ENCODE peak calls at places on chromosomes 11 and 22, in seven cellular contexts. Q is CD4-positive, alpha-beta T cell; O is left ventricle myocardium inferior; E is NCI-H510A treated with DMSO at 0.1 percent for 48 hours; T is Calu3; G is amniotic stem cell; S is EH. I is an unnamed sample.

GRCh38 chr11:820655-821512 is 2.2 kb downstream of the PNPLA2 start:
- DNase-seq in Q (no peak), O (peak), E (no peak), T (peak), G (peak), S (peak), I (no peak)

GRCh38 chr11:89381094-89381493 is 110.1 kb downstream of the NOX4 start:
- DNase-seq in Q (no peak), O (no peak), E (no peak), T (no peak), G (peak), S (peak), I (no peak)

GRCh38 chr11:74685905-74686304 is 45.3 kb downstream of the CHRDL2 start:
- DNase-seq in Q (no peak), O (no peak), E (no peak), T (no peak), G (no peak), S (no peak), I (no peak)

GRCh38 chr22:26631282-26631681 is 9.5 kb downstream of the CRYBA4 start:
- DNase-seq in Q (no peak), O (no peak), E (no peak), T (no peak), G (no peak), S (no peak), I (no peak)

GRCh38 chr11:131600591-131600990 is 230.2 kb downstream of the NTM start:
- DNase-seq in Q (no peak), O (no peak), E (no peak), T (no peak), G (no peak), S (no peak), I (peak)

GRCh38 chr22:48929276-48929790 is 898.3 kb downstream of the BRD1 start:
- DNase-seq in Q (no peak), O (no peak), E (peak), T (no peak), G (no peak), S (no peak), I (no peak)

GRCh38 chr11:82682003-82682751 is 51.5 kb downstream of the FAM181B start:
- DNase-seq in Q (no peak), O (no peak), E (peak), T (peak), G (peak), S (peak), I (peak)

GRCh38 chr11:130025371-130025770 is 22.7 kb upstream of the PRDM10 start:
- DNase-seq in Q (no peak), O (no peak), E (no peak), T (no peak), G (no peak), S (no peak), I (no peak)

GRCh38 chr11:1128333-1129142 is 29.2 kb upstream of the MUC5AC start:
- DNase-seq in Q (no peak), O (no peak), E (no peak), T (peak), G (no peak), S (no peak), I (no peak)

GRCh38 chr11:15764948-15765347 is 591.4 kb downstream of the SOX6 start:
- DNase-seq in Q (no peak), O (no peak), E (no peak), T (peak), G (no peak), S (no peak), I (no peak)

GRCh38 chr11:33904128-33904527 is 12.3 kb upstream of the LMO2 start:
- DNase-seq in Q (no peak), O (no peak), E (no peak), T (no peak), G (no peak), S (no peak), I (no peak)

GRCh38 chr22:22916952-22917290 is 29.3 kb downstream of the IGLL5 start:
- DNase-seq in Q (no peak), O (no peak), E (no peak), T (no peak), G (no peak), S (no peak), I (no peak)

GRCh38 chr11:97902828-97903227 is 1117.9 kb upstream of the CNTN5 start:
- DNase-seq in Q (no peak), O (no peak), E (no peak), T (no peak), G (no peak), S (no peak), I (no peak)

GRCh38 chr11:61747389-61748285 is 4.8 kb upstream of the MYRF start:
- DNase-seq in Q (no peak), O (peak), E (peak), T (peak), G (no peak), S (peak), I (peak)

GRCh38 chr11:8387141-8387540 is 123.5 kb upstream of the LMO1 start:
- DNase-seq in Q (no peak), O (no peak), E (no peak), T (no peak), G (no peak), S (no peak), I (no peak)

GRCh38 chr22:45960477-45961386 is 16.2 kb downstream of the WNT7B start:
- DNase-seq in Q (no peak), O (no peak), E (no peak), T (no peak), G (no peak), S (peak), I (no peak)

GRCh38 chr11:117384045-117384444 is 56.4 kb downstream of the CEP164 start:
- DNase-seq in Q (no peak), O (no peak), E (no peak), T (no peak), G (peak), S (peak), I (no peak)

GRCh38 chr11:3841426-3842304 is 906 bp upstream of the RHOG start:
- DNase-seq in Q (peak), O (peak), E (peak), T (peak), G (peak), S (peak), I (peak)

GRCh38 chr22:17117890-17118289 is 3.3 kb downstream of the TMEM121B start:
- DNase-seq in Q (no peak), O (no peak), E (no peak), T (no peak), G (no peak), S (no peak), I (no peak)

I was measured in NCI-H2029 treated with DMSO at 0.1 percent for 48 hours.